ENCODE peak calls at places on chromosomes 3 and 15, in nine cellular contexts. L, A, B, W, P, R, Q, M and J are unnamed samples.

GRCh38 chr3:110568246-110568645 is 503.4 kb upstream of the NECTIN3 start:
- DNase-seq in L (peak; percentile 82), A (no peak), B (no peak), W (peak; percentile 63), P (no peak), R (no peak), Q (peak; percentile 93), M (peak; percentile 40), J (no peak)

GRCh38 chr3:4270726-4271125 is 32.4 kb upstream of the SETMAR start:
- DNase-seq in L (no peak), A (no peak), B (no peak), W (no peak), P (no peak), R (no peak), Q (no peak), M (no peak), J (peak; percentile 19)

GRCh38 chr3:141738636-141739363 is 702 bp downstream of the RNF7 start:
- DNase-seq in L (peak; percentile 28), A (no peak), B (peak; percentile 13), W (no peak), P (no peak), R (peak; percentile 1), Q (peak; percentile 60), M (no peak), J (peak; percentile 58)

GRCh38 chr3:192928720-192929119 is 11.1 kb upstream of the MB21D2 start:
- DNase-seq in L (no peak), A (no peak), B (no peak), W (no peak), P (no peak), R (no peak), Q (no peak), M (no peak), J (no peak)

GRCh38 chr15:28885630-28886430 is at the start of gene APBA2:
- DNase-seq in L (no peak), A (peak; percentile 83), B (no peak), W (no peak), P (no peak), R (peak; percentile 27), Q (peak; percentile 50), M (no peak), J (peak; percentile 65)

GRCh38 chr3:74756586-74756985 is 142.1 kb upstream of the CNTN3 start:
- DNase-seq in L (peak; percentile 2), A (no peak), B (no peak), W (no peak), P (no peak), R (no peak), Q (peak; percentile 9), M (no peak), J (no peak)

GRCh38 chr15:70875001-70875782 is 17.0 kb downstream of the THAP10 start:
- DNase-seq in L (no peak), A (no peak), B (no peak), W (no peak), P (no peak), R (no peak), Q (peak; percentile 33), M (no peak), J (no peak)

GRCh38 chr15:81235781-81236507 is 39.3 kb downstream of the IL16 start:
- DNase-seq in L (peak; percentile 82), A (no peak), B (no peak), W (peak; percentile 70), P (no peak), R (no peak), Q (peak; percentile 100), M (peak; percentile 79), J (peak; percentile 10)

GRCh38 chr15:43493687-43494472 is 924 bp upstream of the TP53BP1 start:
- DNase-seq in L (no peak), A (no peak), B (no peak), W (no peak), P (no peak), R (no peak), Q (no peak), M (no peak), J (no peak)

GRCh38 chr15:74193305-74193718 is 9.3 kb downstream of the STRA6 start:
- DNase-seq in L (peak; percentile 79), A (no peak), B (no peak), W (peak; percentile 93), P (no peak), R (no peak), Q (peak; percentile 97), M (no peak), J (no peak)

GRCh38 chr3:180265551-180265950 is 228.8 kb upstream of the PEX5L start:
- DNase-seq in L (no peak), A (no peak), B (no peak), W (no peak), P (no peak), R (no peak), Q (peak; percentile 78), M (peak; percentile 24), J (no peak)

DNA sequence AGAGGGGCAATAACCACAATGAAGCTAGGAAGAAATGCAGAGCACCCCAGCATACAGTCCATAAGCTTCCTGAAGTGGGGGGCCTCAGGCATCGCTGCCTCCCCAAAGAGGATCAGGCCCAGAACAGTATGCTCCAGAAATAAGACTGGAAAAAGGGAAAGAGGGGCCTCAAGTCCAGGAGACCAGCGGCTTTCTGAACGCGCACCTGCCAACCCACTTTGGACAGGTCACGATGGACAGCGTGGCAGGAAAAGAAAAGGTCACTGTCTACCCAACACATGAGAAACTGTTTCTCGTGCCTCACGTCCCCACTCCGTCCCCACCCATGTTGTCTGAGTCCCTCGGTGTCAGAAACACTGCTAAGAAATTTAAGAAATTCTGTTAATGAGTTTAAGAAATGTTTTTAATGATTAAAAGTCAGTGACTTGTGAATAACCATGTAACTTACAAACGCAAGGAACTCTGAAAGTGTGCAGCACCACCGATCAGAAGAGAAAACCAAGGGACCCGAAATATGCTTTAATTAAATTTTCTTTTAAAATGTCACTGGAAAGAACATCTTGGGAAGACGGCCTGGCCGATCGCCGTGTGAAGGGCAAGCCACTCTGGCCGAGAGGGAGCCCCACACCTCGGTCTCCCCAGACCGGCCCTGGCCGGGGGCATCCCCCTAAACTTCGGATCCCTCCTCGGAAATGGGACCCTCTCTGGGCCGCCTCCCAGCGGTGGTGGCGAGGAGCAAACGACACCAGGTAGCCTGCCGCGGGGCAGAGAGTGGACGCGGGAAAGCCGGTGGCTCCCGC is 1.7 kb upstream of the PPARG start:
- DNase-seq in L (no peak), A (no peak), B (no peak), W (no peak), P (no peak), R (no peak), Q (no peak), M (no peak), J (peak; percentile 41)
- TF ChIP-seq CTCF in L (no peak), A (no peak), B (no peak), W (peak; percentile 25), P (no peak), R (no peak), Q (peak; percentile 23), M (peak; percentile 28), J (no peak)

GRCh38 chr3:40162616-40163015 is 146.9 kb upstream of the EIF1B start:
- DNase-seq in L (no peak), A (no peak), B (no peak), W (no peak), P (no peak), R (no peak), Q (no peak), M (no peak), J (no peak)

DNA sequence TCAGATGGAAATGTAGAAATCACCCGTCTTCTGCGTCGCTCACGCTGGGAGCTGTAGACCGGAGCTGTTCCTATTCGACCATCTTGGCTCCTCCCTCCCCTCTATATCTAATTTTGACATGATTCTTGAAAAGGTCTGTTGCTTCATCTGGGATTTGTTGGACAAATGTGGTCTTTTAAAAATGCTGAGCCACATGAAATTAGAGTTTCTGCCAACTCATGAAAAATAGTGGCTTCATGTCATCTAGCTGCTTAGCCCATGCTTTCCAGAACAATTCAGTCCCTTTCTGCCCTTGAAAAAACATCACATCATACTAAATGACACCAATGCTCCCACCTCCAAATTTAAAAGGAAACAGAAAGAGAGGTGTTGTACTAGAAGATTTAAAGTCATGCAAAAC is 148.6 kb upstream of the EIF1B start:
- DNase-seq in L (no peak), A (no peak), B (no peak), W (no peak), P (no peak), R (no peak), Q (no peak), M (no peak), J (no peak)
- TF ChIP-seq CTCF in L (no peak), A (no peak), B (no peak), W (no peak), P (no peak), R (no peak), Q (no peak), M (no peak), J (no peak)

GRCh38 chr3:46695177-46695961 is 1.9 kb upstream of the ALS2CL start:
- DNase-seq in L (no peak), A (peak; percentile 88), B (no peak), W (no peak), P (peak; percentile 86), R (peak; percentile 27), Q (no peak), M (no peak), J (peak; percentile 90)
- TF ChIP-seq CTCF in L (peak; percentile 7), A (peak; percentile 28), B (peak; percentile 40), W (peak; percentile 31), P (no peak), R (peak; percentile 41), Q (peak; percentile 29), M (peak; percentile 4), J (peak; percentile 15)

GRCh38 chr3:152054315-152054714 is 180.9 kb downstream of the SUCNR1 start:
- DNase-seq in L (no peak), A (no peak), B (no peak), W (no peak), P (no peak), R (no peak), Q (no peak), M (no peak), J (no peak)

GRCh38 chr3:152048826-152049225 is 175.4 kb downstream of the SUCNR1 start:
- DNase-seq in L (peak; percentile 12), A (no peak), B (no peak), W (no peak), P (no peak), R (no peak), Q (no peak), M (no peak), J (no peak)

GRCh38 chr3:152051501-152052404 is 178.3 kb downstream of the SUCNR1 start:
- DNase-seq in L (peak; percentile 45), A (no peak), B (no peak), W (no peak), P (no peak), R (no peak), Q (peak; percentile 47), M (no peak), J (no peak)

GRCh38 chr3:152053876-152054275 is 180.4 kb downstream of the SUCNR1 start:
- DNase-seq in L (no peak), A (no peak), B (no peak), W (no peak), P (no peak), R (no peak), Q (no peak), M (no peak), J (no peak)

DNA sequence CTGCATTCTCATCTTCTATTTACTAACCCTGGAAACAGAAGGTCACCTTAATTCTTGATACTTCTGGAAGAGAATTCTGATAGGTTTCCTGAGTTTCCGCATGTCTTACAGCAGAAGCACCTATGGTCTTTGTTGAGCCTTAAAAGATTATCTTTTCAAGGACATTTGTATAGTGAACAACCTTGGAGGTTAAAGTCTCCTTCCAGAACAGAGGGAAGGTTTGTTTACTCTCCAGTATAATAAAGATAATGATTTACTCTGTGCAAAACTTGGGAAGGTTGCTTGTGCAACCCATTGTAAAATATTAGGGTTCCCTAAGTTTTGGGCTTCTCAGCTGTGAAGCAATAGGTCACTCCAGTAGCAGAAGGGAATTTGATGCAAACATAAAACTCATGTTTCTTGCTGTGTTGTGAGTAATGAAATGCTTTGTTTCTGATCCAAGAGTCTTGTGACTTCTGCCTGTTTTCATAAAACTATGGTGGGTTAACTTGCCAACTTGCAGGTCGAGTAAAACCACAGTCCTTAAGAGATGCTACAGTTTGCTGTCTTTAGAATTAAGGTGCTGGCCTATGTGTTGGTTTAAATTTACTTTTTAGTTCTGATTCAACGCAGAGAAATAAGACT is 177.5 kb downstream of the SUCNR1 start:
- DNase-seq in L (peak; percentile 66), A (no peak), B (no peak), W (no peak), P (no peak), R (no peak), Q (peak; percentile 23), M (no peak), J (no peak)
- TF ChIP-seq CTCF in L (no peak), A (no peak), B (no peak), W (no peak), P (no peak), R (no peak), Q (no peak), M (no peak), J (no peak)